ENCODE peak calls at places on chromosomes 13 and 19, in eight cellular contexts. One of them, this sample, is unnamed.

GRCh38 chr19:29503140-29503758 is 22.5 kb upstream of the VSTM2B start:
- DNase-seq in heart left ventricle: no peak
- DNase-seq in tibial nerve: no peak
- DNase-seq in uterus: no peak
- DNase-seq in body of pancreas: no peak
- DNase-seq in Peyer's patch: no peak
- DNase-seq in spleen: no peak
- DNase-seq in stomach: no peak
- DNase-seq in this sample: no peak

GRCh38 chr19:51448011-51448744 is 10.1 kb downstream of the SIGLEC8 start:
- DNase-seq in heart left ventricle: no peak
- DNase-seq in tibial nerve: no peak
- DNase-seq in uterus: no peak
- DNase-seq in body of pancreas: no peak
- DNase-seq in Peyer's patch: no peak
- DNase-seq in spleen: peak; percentile 39
- DNase-seq in stomach: no peak
- DNase-seq in this sample: no peak

GRCh38 chr19:30168760-30169159 is 203.4 kb upstream of the ZNF536 start:
- DNase-seq in heart left ventricle: no peak
- DNase-seq in tibial nerve: no peak
- DNase-seq in uterus: no peak
- DNase-seq in body of pancreas: no peak
- DNase-seq in Peyer's patch: no peak
- DNase-seq in spleen: no peak
- DNase-seq in stomach: no peak
- DNase-seq in this sample: no peak

GRCh38 chr19:3457531-3458228 is 22.6 kb downstream of the SMIM24 start:
- DNase-seq in heart left ventricle: no peak
- DNase-seq in tibial nerve: no peak
- DNase-seq in uterus: no peak
- DNase-seq in body of pancreas: no peak
- DNase-seq in Peyer's patch: no peak
- DNase-seq in spleen: no peak
- DNase-seq in stomach: no peak
- DNase-seq in this sample: no peak

GRCh38 chr19:32976223-32976805 is 4.3 kb downstream of the FAAP24 start:
- DNase-seq in heart left ventricle: peak; percentile 34
- DNase-seq in tibial nerve: peak; percentile 65
- DNase-seq in uterus: peak; percentile 49
- DNase-seq in body of pancreas: peak; percentile 70
- DNase-seq in Peyer's patch: peak; percentile 85
- DNase-seq in spleen: peak; percentile 82
- DNase-seq in stomach: peak; percentile 85
- DNase-seq in this sample: peak; percentile 54

GRCh38 chr19:13696839-13697238 is 67.5 kb upstream of the MRI1 start:
- DNase-seq in heart left ventricle: no peak
- DNase-seq in tibial nerve: no peak
- DNase-seq in uterus: no peak
- DNase-seq in body of pancreas: no peak
- DNase-seq in Peyer's patch: no peak
- DNase-seq in spleen: no peak
- DNase-seq in stomach: no peak
- DNase-seq in this sample: no peak

GRCh38 chr19:51018745-51019543 is 565 bp downstream of the KLK10 start:
- DNase-seq in heart left ventricle: no peak
- DNase-seq in tibial nerve: no peak
- DNase-seq in uterus: no peak
- DNase-seq in body of pancreas: no peak
- DNase-seq in Peyer's patch: no peak
- DNase-seq in spleen: no peak
- DNase-seq in stomach: peak; percentile 43
- DNase-seq in this sample: no peak

GRCh38 chr13:68050746-68051145 is 820.6 kb upstream of the PCDH9 start:
- DNase-seq in heart left ventricle: no peak
- DNase-seq in tibial nerve: no peak
- DNase-seq in uterus: no peak
- DNase-seq in body of pancreas: no peak
- DNase-seq in Peyer's patch: no peak
- DNase-seq in spleen: no peak
- DNase-seq in stomach: no peak
- DNase-seq in this sample: no peak

GRCh38 chr19:57563547-57563946 is 3.9 kb upstream of the ZNF550 start:
- DNase-seq in heart left ventricle: no peak
- DNase-seq in tibial nerve: no peak
- DNase-seq in uterus: no peak
- DNase-seq in body of pancreas: no peak
- DNase-seq in Peyer's patch: no peak
- DNase-seq in spleen: no peak
- DNase-seq in stomach: no peak
- DNase-seq in this sample: no peak

GRCh38 chr19:57558525-57558924 is 1.1 kb downstream of the ZNF550 start:
- DNase-seq in heart left ventricle: no peak
- DNase-seq in tibial nerve: no peak
- DNase-seq in uterus: no peak
- DNase-seq in body of pancreas: no peak
- DNase-seq in Peyer's patch: no peak
- DNase-seq in spleen: no peak
- DNase-seq in stomach: no peak
- DNase-seq in this sample: no peak

GRCh38 chr19:57560049-57560491 is 407 bp upstream of the ZNF550 start:
- DNase-seq in heart left ventricle: peak; percentile 58
- DNase-seq in tibial nerve: no peak
- DNase-seq in uterus: no peak
- DNase-seq in body of pancreas: no peak
- DNase-seq in Peyer's patch: no peak
- DNase-seq in spleen: peak; percentile 68
- DNase-seq in stomach: no peak
- DNase-seq in this sample: peak; percentile 48

GRCh38 chr19:57559008-57559403 is 657 bp downstream of the ZNF550 start:
- DNase-seq in heart left ventricle: no peak
- DNase-seq in tibial nerve: no peak
- DNase-seq in uterus: no peak
- DNase-seq in body of pancreas: no peak
- DNase-seq in Peyer's patch: no peak
- DNase-seq in spleen: peak; percentile 72
- DNase-seq in stomach: no peak
- DNase-seq in this sample: peak; percentile 29

GRCh38 chr19:57559404-57560025 is at the start of gene ZNF550:
- DNase-seq in heart left ventricle: peak; percentile 92
- DNase-seq in tibial nerve: peak; percentile 78
- DNase-seq in uterus: peak; percentile 88
- DNase-seq in body of pancreas: peak; percentile 93
- DNase-seq in Peyer's patch: peak; percentile 92
- DNase-seq in spleen: peak; percentile 95
- DNase-seq in stomach: peak; percentile 92
- DNase-seq in this sample: peak; percentile 93
- TF ChIP-seq POLR2A in heart left ventricle: peak; percentile 64
- TF ChIP-seq POLR2A in tibial nerve: no peak
- TF ChIP-seq POLR2A in uterus: peak; percentile 30
- TF ChIP-seq POLR2A in body of pancreas: peak; percentile 24
- TF ChIP-seq POLR2A in Peyer's patch: no peak
- TF ChIP-seq POLR2A in spleen: no peak
- TF ChIP-seq POLR2A in stomach: no peak
- TF ChIP-seq POLR2A in this sample: peak; percentile 50

DNA sequence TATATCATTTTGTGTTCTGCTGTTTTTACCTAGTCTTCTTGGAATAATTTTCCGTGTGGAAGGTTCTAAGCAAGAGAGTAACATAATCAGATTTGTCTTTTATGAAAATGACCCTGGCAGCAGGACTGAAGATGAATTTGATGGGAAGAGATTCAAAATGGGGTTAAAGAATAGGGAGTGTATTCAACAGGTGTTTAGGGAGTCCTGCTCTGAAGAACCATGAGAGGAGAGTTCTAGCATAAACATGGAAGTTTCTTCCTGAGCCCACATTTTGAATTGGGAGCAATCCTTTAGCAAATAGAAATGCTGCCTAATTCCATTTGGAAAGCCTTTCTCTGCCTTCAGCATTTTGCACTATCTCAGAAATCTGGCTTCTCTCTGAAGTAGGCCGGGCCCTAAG is 127.0 kb downstream of the CDK8 start:
- DNase-seq in heart left ventricle: no peak
- DNase-seq in tibial nerve: no peak
- DNase-seq in uterus: no peak
- DNase-seq in body of pancreas: no peak
- DNase-seq in Peyer's patch: no peak
- DNase-seq in spleen: no peak
- DNase-seq in stomach: no peak
- DNase-seq in this sample: no peak
- H3K4me3 ChIP-seq in heart left ventricle: no peak overlapping the region
- H3K4me3 ChIP-seq in tibial nerve: no peak overlapping the region
- H3K4me3 ChIP-seq in uterus: no peak overlapping the region
- H3K4me3 ChIP-seq in body of pancreas: no peak overlapping the region
- H3K4me3 ChIP-seq in Peyer's patch: no peak overlapping the region
- H3K4me3 ChIP-seq in spleen: no peak overlapping the region
- H3K4me3 ChIP-seq in stomach: no peak overlapping the region
- H3K4me3 ChIP-seq in this sample: no peak overlapping the region

GRCh38 chr19:39212377-39212742 is 8.3 kb upstream of the SYCN start:
- DNase-seq in heart left ventricle: no peak
- DNase-seq in tibial nerve: no peak
- DNase-seq in uterus: no peak
- DNase-seq in body of pancreas: peak; percentile 28
- DNase-seq in Peyer's patch: peak; percentile 51
- DNase-seq in spleen: peak; percentile 77
- DNase-seq in stomach: peak; percentile 59
- DNase-seq in this sample: no peak
- TF ChIP-seq CTCF in heart left ventricle: no peak
- TF ChIP-seq CTCF in tibial nerve: no peak
- TF ChIP-seq CTCF in uterus: peak; percentile 8
- TF ChIP-seq CTCF in body of pancreas: no peak
- TF ChIP-seq CTCF in Peyer's patch: peak; percentile 39
- TF ChIP-seq CTCF in spleen: peak; percentile 65
- TF ChIP-seq CTCF in stomach: no peak
- TF ChIP-seq CTCF in this sample: peak; percentile 19

GRCh38 chr13:113209336-113209879 is at the start of gene CUL4A:
- DNase-seq in heart left ventricle: peak; percentile 84
- DNase-seq in tibial nerve: peak; percentile 64
- DNase-seq in uterus: peak; percentile 71
- DNase-seq in body of pancreas: peak; percentile 82
- DNase-seq in Peyer's patch: peak; percentile 91
- DNase-seq in spleen: peak; percentile 94
- DNase-seq in stomach: peak; percentile 83
- DNase-seq in this sample: peak; percentile 83
- TF ChIP-seq POLR2A in heart left ventricle: no peak
- TF ChIP-seq POLR2A in tibial nerve: no peak
- TF ChIP-seq POLR2A in uterus: no peak
- TF ChIP-seq POLR2A in body of pancreas: no peak
- TF ChIP-seq POLR2A in Peyer's patch: no peak
- TF ChIP-seq POLR2A in spleen: no peak
- TF ChIP-seq POLR2A in stomach: no peak
- TF ChIP-seq POLR2A in this sample: peak; percentile 10

GRCh38 chr19:1942078-1942933 is 1.3 kb downstream of the CSNK1G2 start:
- DNase-seq in heart left ventricle: peak; percentile 82
- DNase-seq in tibial nerve: peak; percentile 38
- DNase-seq in uterus: peak; percentile 66
- DNase-seq in body of pancreas: peak; percentile 84
- DNase-seq in Peyer's patch: peak; percentile 82
- DNase-seq in spleen: peak; percentile 96
- DNase-seq in stomach: peak; percentile 75
- DNase-seq in this sample: peak; percentile 74

GRCh38 chr19:1944088-1944915 is 3.3 kb downstream of the CSNK1G2 start:
- DNase-seq in heart left ventricle: no peak
- DNase-seq in tibial nerve: no peak
- DNase-seq in uterus: no peak
- DNase-seq in body of pancreas: peak; percentile 15
- DNase-seq in Peyer's patch: no peak
- DNase-seq in spleen: no peak
- DNase-seq in stomach: peak; percentile 33
- DNase-seq in this sample: no peak

GRCh38 chr19:1942934-1943555 is 2.1 kb downstream of the CSNK1G2 start:
- DNase-seq in heart left ventricle: no peak
- DNase-seq in tibial nerve: no peak
- DNase-seq in uterus: no peak
- DNase-seq in body of pancreas: no peak
- DNase-seq in Peyer's patch: no peak
- DNase-seq in spleen: no peak
- DNase-seq in stomach: no peak
- DNase-seq in this sample: no peak

GRCh38 chr19:1944916-1945561 is 4.1 kb downstream of the CSNK1G2 start:
- DNase-seq in heart left ventricle: no peak
- DNase-seq in tibial nerve: no peak
- DNase-seq in uterus: no peak
- DNase-seq in body of pancreas: no peak
- DNase-seq in Peyer's patch: no peak
- DNase-seq in spleen: no peak
- DNase-seq in stomach: no peak
- DNase-seq in this sample: no peak

GRCh38 chr19:1943661-1944087 is 2.7 kb downstream of the CSNK1G2 start:
- DNase-seq in heart left ventricle: no peak
- DNase-seq in tibial nerve: no peak
- DNase-seq in uterus: no peak
- DNase-seq in body of pancreas: no peak
- DNase-seq in Peyer's patch: no peak
- DNase-seq in spleen: no peak
- DNase-seq in stomach: no peak
- DNase-seq in this sample: no peak
- H3K4me3 ChIP-seq in heart left ventricle: no peak overlapping the region
- H3K4me3 ChIP-seq in tibial nerve: no peak overlapping the region
- H3K4me3 ChIP-seq in uterus: no peak overlapping the region
- H3K4me3 ChIP-seq in body of pancreas: no peak overlapping the region
- H3K4me3 ChIP-seq in Peyer's patch: peak overlapping the region; percentile 78
- H3K4me3 ChIP-seq in spleen: peak overlapping the region; percentile 92
- H3K4me3 ChIP-seq in stomach: peak overlapping the region; percentile 83
- H3K4me3 ChIP-seq in this sample: no peak overlapping the region

GRCh38 chr19:8526345-8527062 is 12.5 kb upstream of the ZNF414 start:
- DNase-seq in heart left ventricle: peak; percentile 92
- DNase-seq in tibial nerve: peak; percentile 82
- DNase-seq in uterus: peak; percentile 92
- DNase-seq in body of pancreas: peak; percentile 92
- DNase-seq in Peyer's patch: peak; percentile 94
- DNase-seq in spleen: peak; percentile 85
- DNase-seq in stomach: peak; percentile 93
- DNase-seq in this sample: peak; percentile 93
- TF ChIP-seq CTCF in heart left ventricle: no peak
- TF ChIP-seq CTCF in tibial nerve: no peak
- TF ChIP-seq CTCF in uterus: no peak
- TF ChIP-seq CTCF in body of pancreas: no peak
- TF ChIP-seq CTCF in Peyer's patch: no peak
- TF ChIP-seq CTCF in spleen: no peak
- TF ChIP-seq CTCF in stomach: no peak
- TF ChIP-seq CTCF in this sample: no peak

DNA sequence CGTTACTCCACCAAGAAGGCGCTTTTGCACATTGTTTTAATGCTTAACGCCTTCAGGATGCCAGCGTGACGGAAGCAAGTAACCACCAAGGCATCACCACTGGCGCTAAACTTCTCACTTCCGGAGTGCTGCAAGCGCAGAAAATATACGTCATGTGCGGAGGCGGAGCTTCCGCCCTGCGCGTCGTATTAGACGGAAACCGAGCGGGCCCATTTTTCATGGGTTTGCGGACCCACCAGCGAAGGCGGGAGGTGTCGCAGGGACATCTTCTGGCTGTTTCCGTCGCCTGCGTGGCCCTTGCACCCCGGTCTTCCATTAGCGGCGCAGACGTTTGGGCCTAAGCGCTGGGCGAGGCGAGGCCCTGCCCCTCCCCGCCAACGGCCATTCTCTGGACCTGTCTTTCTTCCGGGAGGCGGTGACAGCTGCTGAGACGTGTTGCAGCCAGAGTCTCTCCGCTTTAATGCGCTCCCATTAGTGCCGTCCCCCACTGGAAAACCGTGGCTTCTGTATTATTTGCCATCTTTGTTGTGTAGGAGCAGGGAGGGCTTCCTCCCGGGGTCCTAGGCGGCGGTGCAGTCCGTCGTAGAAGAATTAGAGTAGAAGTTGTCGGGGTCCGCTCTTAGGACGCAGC is at the start of gene ERCC5:
- DNase-seq in heart left ventricle: peak; percentile 94
- DNase-seq in tibial nerve: peak; percentile 86
- DNase-seq in uterus: peak; percentile 93
- DNase-seq in body of pancreas: peak; percentile 96
- DNase-seq in Peyer's patch: peak; percentile 98
- DNase-seq in spleen: peak; percentile 96
- DNase-seq in stomach: peak; percentile 96
- DNase-seq in this sample: peak; percentile 98
- TF ChIP-seq POLR2A in heart left ventricle: peak; percentile 78
- TF ChIP-seq POLR2A in tibial nerve: peak; percentile 66
- TF ChIP-seq POLR2A in uterus: peak; percentile 81
- TF ChIP-seq POLR2A in body of pancreas: peak; percentile 82
- TF ChIP-seq POLR2A in Peyer's patch: peak; percentile 80
- TF ChIP-seq POLR2A in spleen: peak; percentile 64
- TF ChIP-seq POLR2A in stomach: no peak
- TF ChIP-seq POLR2A in this sample: peak; percentile 73

This sample was measured in adrenal gland.